ENCODE peak calls at places on chromosome 9, in ten cellular contexts. E is RWPE2, M is cardiac fibroblast, R is cardiac muscle cell, X is ovary, O is A549, Q is left lung, G is MM.1S, P is foreskin fibroblast, L is astrocyte of the spinal cord. V is an unnamed sample.

GRCh38 chr9:86022687-86023266 is 76.6 kb downstream of the GOLM1 start:
- DNase-seq in E (no peak), M (peak; percentile 8), R (peak; percentile 19), X (no peak), O (no peak), Q (no peak), G (peak; percentile 17), P (no peak), L (no peak), V (no peak)

GRCh38 chr9:33815781-33816180 is 1.2 kb upstream of the UBE2R2 start:
- DNase-seq in E (no peak), M (no peak), R (no peak), X (no peak), O (no peak), Q (no peak), G (no peak), P (no peak), L (no peak), V (no peak)

GRCh38 chr9:108580021-108580439 is 275.8 kb downstream of the ACTL7B start:
- DNase-seq in E (peak; percentile 85), M (peak; percentile 34), R (peak; percentile 41), X (no peak), O (peak; percentile 94), Q (no peak), G (no peak), P (peak; percentile 38), L (peak; percentile 3), V (peak; percentile 87)

GRCh38 chr9:106860731-106861584 is 2.0 kb upstream of the ZNF462 start:
- DNase-seq in E (no peak), M (peak; percentile 43), R (peak; percentile 55), X (peak; percentile 53), O (peak; percentile 14), Q (no peak), G (no peak), P (no peak), L (peak; percentile 41), V (no peak)

GRCh38 chr9:76646249-76646648 is 118.0 kb upstream of the PCA3 start:
- DNase-seq in E (no peak), M (peak; percentile 36), R (peak; percentile 46), X (no peak), O (no peak), Q (no peak), G (no peak), P (no peak), L (peak; percentile 66), V (no peak)

GRCh38 chr9:35303567-35303966 is 141.8 kb downstream of the UNC13B start:
- DNase-seq in E (no peak), M (no peak), R (no peak), X (no peak), O (no peak), Q (no peak), G (no peak), P (no peak), L (no peak), V (no peak)

GRCh38 chr9:34139477-34140146 is 13.1 kb upstream of the DCAF12 start:
- DNase-seq in E (no peak), M (peak; percentile 98), R (peak; percentile 98), X (peak; percentile 63), O (peak; percentile 70), Q (peak; percentile 41), G (no peak), P (peak; percentile 85), L (peak; percentile 90), V (no peak)

GRCh38 chr9:113564804-113565237 is 101.3 kb downstream of the RGS3 start:
- DNase-seq in E (peak; percentile 69), M (peak; percentile 82), R (peak; percentile 81), X (peak; percentile 62), O (no peak), Q (peak; percentile 85), G (no peak), P (peak; percentile 60), L (peak; percentile 79), V (no peak)

GRCh38 chr9:95465115-95465514 is 51.7 kb downstream of the PTCH1 start:
- DNase-seq in E (no peak), M (no peak), R (no peak), X (no peak), O (no peak), Q (no peak), G (no peak), P (no peak), L (no peak), V (no peak)

GRCh38 chr9:20623021-20623747 is 885 bp upstream of the MLLT3 start:
- DNase-seq in E (no peak), M (peak; percentile 12), R (no peak), X (peak; percentile 54), O (no peak), Q (peak; percentile 36), G (peak; percentile 29), P (no peak), L (no peak), V (no peak)

GRCh38 chr9:18459958-18460584 is 13.9 kb upstream of the ADAMTSL1 start:
- DNase-seq in E (no peak), M (peak; percentile 90), R (peak; percentile 83), X (no peak), O (peak; percentile 44), Q (no peak), G (no peak), P (peak; percentile 87), L (peak; percentile 88), V (no peak)

GRCh38 chr9:107727113-107727780 is 237.7 kb upstream of the KLF4 start:
- DNase-seq in E (no peak), M (no peak), R (no peak), X (no peak), O (no peak), Q (no peak), G (no peak), P (no peak), L (peak; percentile 37), V (no peak)

GRCh38 chr9:135326633-135327152 is 152.9 kb upstream of the PPP1R26 start:
- DNase-seq in E (no peak), M (no peak), R (no peak), X (no peak), O (no peak), Q (no peak), G (no peak), P (no peak), L (no peak), V (no peak)

GRCh38 chr9:33198163-33198562 is 31.0 kb upstream of the B4GALT1 start:
- DNase-seq in E (no peak), M (peak; percentile 92), R (peak; percentile 93), X (no peak), O (no peak), Q (no peak), G (no peak), P (peak; percentile 49), L (peak; percentile 61), V (no peak)

GRCh38 chr9:124394167-124394566 is 21.1 kb downstream of the PSMB7 start:
- DNase-seq in E (no peak), M (no peak), R (no peak), X (no peak), O (no peak), Q (no peak), G (no peak), P (no peak), L (no peak), V (no peak)

GRCh38 chr9:124394596-124394995 is 20.6 kb downstream of the PSMB7 start:
- DNase-seq in E (no peak), M (no peak), R (no peak), X (no peak), O (no peak), Q (no peak), G (no peak), P (no peak), L (no peak), V (no peak)

GRCh38 chr9:124390812-124391658 is 24.2 kb downstream of the PSMB7 start:
- DNase-seq in E (no peak), M (no peak), R (no peak), X (no peak), O (peak; percentile 82), Q (no peak), G (no peak), P (no peak), L (no peak), V (no peak)

GRCh38 chr9:124392855-124393460 is 22.3 kb downstream of the PSMB7 start:
- DNase-seq in E (peak; percentile 86), M (peak; percentile 60), R (peak; percentile 55), X (no peak), O (peak; percentile 87), Q (no peak), G (no peak), P (peak; percentile 95), L (peak; percentile 85), V (no peak)

GRCh38 chr9:124392254-124392653 is 23.0 kb downstream of the PSMB7 start:
- DNase-seq in E (no peak), M (no peak), R (no peak), X (no peak), O (peak; percentile 29), Q (peak; percentile 68), G (no peak), P (no peak), L (no peak), V (peak; percentile 77)
- TF ChIP-seq CTCF in E (no peak), M (no peak), R (no peak), X (no peak), O (no peak), Q (no peak), G (no peak), P (no peak), L (no peak), V (no peak)

DNA sequence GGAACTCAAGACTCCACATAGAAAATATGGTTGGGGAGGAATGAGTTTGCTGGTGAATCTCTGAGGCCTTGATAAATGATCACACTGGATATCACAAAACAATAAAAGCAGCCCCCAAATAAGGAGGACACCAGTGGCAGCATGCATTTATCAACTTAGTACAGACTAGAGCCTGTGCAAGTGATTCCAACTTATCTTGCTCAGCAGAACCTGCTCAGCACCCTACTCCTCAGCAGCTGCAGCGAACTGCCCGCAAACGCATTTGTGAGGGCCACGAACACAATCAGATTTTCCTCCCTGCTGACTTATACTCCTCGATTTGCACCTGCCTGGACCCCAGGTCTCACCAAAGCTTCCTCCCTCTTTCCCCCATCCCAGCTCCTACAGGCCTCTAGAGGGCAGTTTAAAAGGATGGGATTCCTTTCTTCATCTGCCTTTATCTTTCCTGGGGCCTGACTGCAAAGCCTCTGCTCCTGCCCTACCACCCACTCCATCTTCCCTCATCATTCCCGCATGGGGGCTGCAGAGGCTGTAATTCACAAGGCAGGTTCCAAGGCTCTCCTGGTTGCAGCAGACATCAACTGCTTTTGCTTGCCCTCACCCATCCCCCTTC is 41.2 kb downstream of the ANKS6 start:
- DNase-seq in E (no peak), M (no peak), R (no peak), X (no peak), O (no peak), Q (no peak), G (no peak), P (no peak), L (no peak), V (no peak)
- TF ChIP-seq CTCF in E (no peak), M (peak; percentile 1), R (no peak), X (no peak), O (no peak), Q (no peak), G (no peak), P (no peak), L (no peak), V (no peak)

GRCh38 chr9:120038342-120038741 is 541.6 kb downstream of the CDK5RAP2 start:
- DNase-seq in E (no peak), M (no peak), R (no peak), X (no peak), O (no peak), Q (no peak), G (no peak), P (no peak), L (no peak), V (no peak)
- TF ChIP-seq CTCF in E (no peak), M (no peak), R (no peak), X (no peak), O (no peak), Q (no peak), G (no peak), P (no peak), L (no peak), V (no peak)

GRCh38 chr9:27532046-27532445 is 2.4 kb upstream of the MOB3B start:
- DNase-seq in E (no peak), M (no peak), R (no peak), X (no peak), O (no peak), Q (no peak), G (no peak), P (no peak), L (no peak), V (no peak)
- TF ChIP-seq CTCF in E (no peak), M (no peak), R (no peak), X (no peak), O (no peak), Q (no peak), G (no peak), P (no peak), L (no peak), V (no peak)

V was measured in CD14-positive monocyte.